ENCODE peak calls at places on chromosomes 3 and 15, in seven cellular contexts. E is GM23248, W is SK-N-SH, A is PC-9, B is OCI-LY7, O is H9, Q is astrocyte. N is an unnamed sample. For H3K4me1, the result is how much of the 10 kb centered on the place peaks cover.

GRCh38 chr15:42172475-42172874 is 16.0 kb upstream of the PLA2G4F start:
- DNase-seq in E (no peak), A (no peak), Q (no peak), B (no peak), O (no peak), W (no peak), N (no peak)

GRCh38 chr15:66284276-66284675 is 9.1 kb upstream of the DIS3L start:
- DNase-seq in Q (no peak), E (no peak), A (no peak), O (no peak), W (peak), B (no peak), N (no peak)

GRCh38 chr15:40398413-40398873 is 7.2 kb upstream of the IVD start:
- DNase-seq in Q (no peak), W (no peak), B (peak), A (no peak), E (no peak), O (no peak), N (no peak)

GRCh38 chr3:178434206-178434805 is 101.9 kb upstream of the KCNMB2 start:
- DNase-seq in O (no peak), B (no peak), E (peak), A (no peak), W (peak), Q (no peak), N (no peak)

GRCh38 chr3:69510481-69511031 is 124.7 kb upstream of the FRMD4B start:
- DNase-seq in E (no peak), B (no peak), Q (no peak), O (no peak), A (no peak), W (no peak), N (no peak)

GRCh38 chr15:52496175-52496574 is 32.5 kb downstream of the MYO5A start:
- DNase-seq in B (peak), W (no peak), A (no peak), O (no peak), Q (no peak), E (no peak), N (no peak)

GRCh38 chr3:133092676-133093075 is 54.5 kb downstream of the TMEM108 start:
- DNase-seq in E (no peak), O (no peak), B (no peak), W (no peak), A (no peak), Q (peak), N (no peak)

GRCh38 chr15:58440922-58441321 is 9.1 kb downstream of the LIPC start:
- DNase-seq in O (no peak), W (no peak), E (no peak), Q (no peak), B (no peak), A (peak), N (no peak)

GRCh38 chr3:162437480-162437879 is 940.9 kb downstream of the OTOL1 start:
- DNase-seq in E (peak), O (no peak), B (no peak), Q (peak), A (peak), W (no peak), N (no peak)

GRCh38 chr3:111667621-111668239 is 72.6 kb upstream of the ZBED2 start:
- DNase-seq in O (no peak), A (no peak), Q (no peak), W (no peak), E (peak), B (peak), N (no peak)

GRCh38 chr3:16770792-16771191 is 114.0 kb upstream of the PLCL2 start:
- DNase-seq in E (no peak), Q (no peak), B (no peak), O (no peak), W (no peak), A (no peak), N (no peak)

GRCh38 chr3:123082370-123083065 is 15.7 kb downstream of the PDIA5 start:
- DNase-seq in Q (no peak), W (no peak), E (no peak), O (no peak), A (no peak), B (no peak), N (no peak)

GRCh38 chr3:64530434-64531049 is 157.3 kb downstream of the ADAMTS9 start:
- DNase-seq in E (peak), Q (peak), O (peak), A (peak), B (peak), W (peak), N (peak)

GRCh38 chr15:39801641-39802309 is 19.1 kb upstream of the FSIP1 start:
- DNase-seq in B (peak), Q (no peak), E (peak), O (peak), A (no peak), W (no peak), N (peak)

GRCh38 chr15:70194266-70194665 is 96.5 kb upstream of the TLE3 start:
- DNase-seq in O (no peak), E (no peak), Q (no peak), A (no peak), W (no peak), B (no peak), N (no peak)

GRCh38 chr3:136630911-136631310 is 121.3 kb downstream of the STAG1 start:
- DNase-seq in A (no peak), Q (no peak), B (no peak), E (no peak), W (no peak), O (no peak), N (no peak)

DNA sequence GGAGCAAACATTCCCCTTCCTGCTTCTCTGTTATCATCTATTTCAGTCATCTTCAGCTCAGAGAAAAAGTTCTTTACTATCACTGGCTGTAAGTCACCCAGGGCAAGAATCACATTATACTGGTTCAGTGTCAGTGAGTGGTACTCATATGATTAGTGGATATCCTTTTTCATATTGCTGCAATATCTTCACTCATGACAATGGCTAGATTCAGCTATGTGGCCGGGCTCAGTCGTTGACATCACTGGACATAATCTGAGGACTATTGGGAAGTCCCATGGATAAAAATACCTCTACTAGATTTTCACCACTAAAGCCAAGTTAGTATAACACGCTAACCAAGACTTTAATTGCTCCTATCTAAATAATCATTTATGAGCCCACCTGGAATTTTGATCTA is 91.3 kb upstream of the UBE2E2 start:
- DNase-seq in A (no peak), B (no peak), E (no peak), W (no peak), Q (no peak), O (no peak), N (no peak)
- H2AFZ ChIP-seq in A (no peak), B (no peak), E (no peak), W (no peak), Q (no peak), O (no peak), N (no peak)

DNA sequence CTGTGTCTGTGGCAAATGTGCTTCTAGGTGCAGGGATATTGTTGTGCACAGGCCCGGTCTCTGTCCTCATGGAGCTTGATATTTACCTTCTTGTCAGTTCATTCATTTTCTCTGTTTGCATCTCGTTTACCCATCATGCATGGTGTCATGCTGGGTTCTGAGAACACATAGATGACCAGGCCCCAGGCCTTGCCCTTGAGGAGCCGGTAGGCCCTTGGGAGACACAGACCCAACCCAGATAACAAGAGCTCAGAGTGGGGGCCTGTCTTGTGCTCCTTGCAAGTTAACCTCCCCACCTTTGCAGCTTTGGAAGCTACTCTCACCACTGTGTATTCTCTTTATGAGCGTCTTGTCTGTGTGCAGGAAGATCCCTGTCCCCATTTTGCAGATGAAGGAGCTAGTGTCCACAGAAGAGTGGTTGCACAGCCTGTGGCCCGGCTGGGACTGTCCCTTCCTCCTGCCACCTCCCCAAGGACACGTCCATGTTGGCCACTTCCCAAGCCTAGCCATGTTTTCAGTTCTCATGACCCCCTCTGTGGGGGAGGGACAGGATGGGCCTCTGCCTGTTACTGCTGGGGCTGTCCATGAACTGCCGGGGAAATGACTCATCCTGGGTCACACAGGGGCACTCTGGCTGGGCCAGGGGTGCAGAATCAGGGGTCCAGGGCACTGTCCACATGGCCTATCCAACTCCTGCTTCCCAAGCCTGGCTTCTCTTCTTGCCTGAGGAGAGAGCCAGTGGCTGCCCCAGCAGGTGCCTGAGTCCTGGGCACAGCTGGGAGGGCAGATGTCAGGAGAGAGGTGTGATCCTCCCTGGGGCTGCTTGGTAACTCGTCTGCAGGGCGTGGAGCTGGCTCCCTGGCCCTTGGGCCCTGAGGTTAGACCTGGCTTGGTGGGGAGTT is 3.4 kb downstream of the SNX33 start:
- DNase-seq in B (no peak), A (peak), E (peak), O (no peak), Q (no peak), W (no peak), N (no peak)
- H3K4me1 ChIP-seq in B (under half), A (half or more), E (half or more), O (under half), Q (under half), W (half or more), N (under half)

DNA sequence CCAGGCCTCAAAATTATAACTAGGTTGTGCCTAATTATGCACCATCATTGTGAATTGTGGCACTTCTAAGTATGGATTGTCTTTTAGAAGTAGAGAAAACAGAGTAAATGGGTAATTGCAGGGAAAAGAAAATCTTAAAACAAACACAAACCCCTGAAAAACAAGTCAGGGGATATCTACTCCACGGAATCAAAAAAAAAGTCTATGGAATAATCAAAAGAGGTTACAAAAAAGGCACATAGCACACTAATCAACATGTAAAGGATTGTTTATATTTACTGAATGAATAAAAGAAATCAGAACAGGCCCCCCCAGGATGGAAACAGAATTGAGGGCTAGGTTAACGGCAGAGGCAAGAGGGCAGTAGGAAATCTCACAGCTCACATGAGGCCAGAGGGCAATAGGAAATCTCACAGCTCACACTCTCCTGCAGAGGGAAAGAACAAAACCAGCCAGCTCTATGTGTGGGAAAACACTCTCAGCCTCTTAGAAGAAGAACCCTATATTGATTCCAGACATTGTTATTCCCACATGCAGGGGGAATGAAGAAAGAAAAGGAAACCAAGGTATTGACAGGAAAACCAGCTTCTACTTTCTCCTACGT is 72.7 kb upstream of the FNDC3B start:
- DNase-seq in O (no peak), E (peak), Q (no peak), W (no peak), A (no peak), B (no peak), N (no peak)
- H2AFZ ChIP-seq in O (no peak), E (peak), Q (peak), W (peak), A (peak), B (peak), N (peak)

GRCh38 chr3:11555211-11555782 is 88.4 kb downstream of the VGLL4 start:
- DNase-seq in Q (no peak), E (no peak), W (no peak), A (no peak), B (no peak), O (no peak), N (no peak)
- H3K4me1 ChIP-seq in Q (under half), E (under half), W (under half), A (under half), B (under half), O (under half), N (under half)

GRCh38 chr15:68299436-68299835 is 21.9 kb downstream of the FEM1B start:
- DNase-seq in E (peak), O (no peak), A (no peak), Q (no peak), W (no peak), B (no peak), N (no peak)
- H2AFZ ChIP-seq in E (peak), O (no peak), A (no peak), Q (no peak), W (no peak), B (no peak), N (no peak)

DNA sequence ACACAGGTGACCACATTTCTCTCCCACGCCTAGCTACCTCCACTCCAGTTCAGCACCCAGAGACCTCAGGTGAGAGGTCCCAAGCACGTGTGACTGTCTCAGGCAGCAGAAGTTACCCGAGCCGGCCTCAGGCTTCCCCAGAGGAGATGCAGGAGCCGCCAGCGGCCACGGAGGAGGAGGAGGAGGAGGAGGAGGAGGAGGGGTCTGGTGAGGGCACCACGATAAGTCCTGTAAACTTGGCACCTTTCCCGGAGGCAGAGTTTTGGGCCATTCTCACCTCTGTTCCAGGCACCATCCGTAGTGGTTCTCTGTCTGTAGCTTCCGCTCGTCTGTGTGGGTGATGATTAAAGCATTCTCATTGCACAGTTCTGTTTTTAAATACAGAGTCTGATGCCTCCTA is 56.1 kb downstream of the CCK start:
- DNase-seq in B (no peak), E (no peak), O (no peak), W (no peak), A (no peak), Q (no peak), N (no peak)
- H3K4me1 ChIP-seq in B (under half), E (under half), O (under half), W (under half), A (under half), Q (under half), N (under half)

GRCh38 chr3:31420311-31420710 is 112.4 kb upstream of the STT3B start:
- DNase-seq in Q (no peak), A (no peak), O (no peak), E (no peak), B (no peak), W (peak), N (peak)
- H2AFZ ChIP-seq in Q (no peak), A (no peak), O (no peak), E (no peak), B (no peak), W (no peak), N (no peak)

N was measured in neural progenitor cell.